ENCODE peak calls at places on chromosomes 11 and 22, in four cellular contexts. One of them, this sample, is unnamed.
A peak's percentile ranks its signal among the peaks of the same experiment; 100 is the strongest.

GRCh38 chr11:57484141-57484710 is 23.9 kb downstream of the RTN4RL2 start:
- DNase-seq in naive thymus-derived CD4-positive, alpha-beta T cell: no peak
- DNase-seq in posterior vena cava: no peak
- DNase-seq in GM12865: peak; percentile 47
- DNase-seq in this sample: peak; percentile 79

GRCh38 chr11:34222030-34222429 is 116.6 kb downstream of the NAT10 start:
- DNase-seq in GM12865: no peak
- DNase-seq in naive thymus-derived CD4-positive, alpha-beta T cell: no peak
- DNase-seq in posterior vena cava: no peak
- DNase-seq in this sample: no peak

GRCh38 chr11:118923721-118924587 is 1.8 kb downstream of the BCL9L start:
- DNase-seq in GM12865: no peak
- DNase-seq in posterior vena cava: no peak
- DNase-seq in naive thymus-derived CD4-positive, alpha-beta T cell: no peak
- DNase-seq in this sample: no peak

GRCh38 chr11:2750101-2750509 is 50.3 kb upstream of the KCNQ1OT1 start:
- DNase-seq in GM12865: no peak
- DNase-seq in naive thymus-derived CD4-positive, alpha-beta T cell: no peak
- DNase-seq in posterior vena cava: peak; percentile 64
- DNase-seq in this sample: no peak

GRCh38 chr11:116364357-116364756 is 408.4 kb downstream of the BUD13 start:
- DNase-seq in posterior vena cava: no peak
- DNase-seq in naive thymus-derived CD4-positive, alpha-beta T cell: no peak
- DNase-seq in GM12865: no peak
- DNase-seq in this sample: no peak

GRCh38 chr11:70842256-70842655 is 410.1 kb downstream of the SHANK2 start:
- DNase-seq in GM12865: no peak
- DNase-seq in naive thymus-derived CD4-positive, alpha-beta T cell: no peak
- DNase-seq in posterior vena cava: no peak
- DNase-seq in this sample: no peak

GRCh38 chr22:46009730-46010129 is 32.8 kb upstream of the WNT7B start:
- DNase-seq in posterior vena cava: peak; percentile 72
- DNase-seq in naive thymus-derived CD4-positive, alpha-beta T cell: no peak
- DNase-seq in GM12865: no peak
- DNase-seq in this sample: no peak

GRCh38 chr22:22394589-22394988 is 114.0 kb downstream of the ZNF280B start:
- DNase-seq in posterior vena cava: no peak
- DNase-seq in GM12865: no peak
- DNase-seq in naive thymus-derived CD4-positive, alpha-beta T cell: no peak
- DNase-seq in this sample: peak; percentile 97

GRCh38 chr11:134939905-134940304 is 527.9 kb upstream of the B3GAT1 start:
- DNase-seq in posterior vena cava: no peak
- DNase-seq in naive thymus-derived CD4-positive, alpha-beta T cell: no peak
- DNase-seq in GM12865: no peak
- DNase-seq in this sample: no peak

GRCh38 chr22:20131856-20132685 is 467 bp downstream of the ZDHHC8 start:
- DNase-seq in naive thymus-derived CD4-positive, alpha-beta T cell: no peak
- DNase-seq in posterior vena cava: peak; percentile 90
- DNase-seq in GM12865: no peak
- DNase-seq in this sample: no peak

GRCh38 chr11:73950869-73951710 is at the start of gene DNAJB13:
- DNase-seq in naive thymus-derived CD4-positive, alpha-beta T cell: no peak
- DNase-seq in posterior vena cava: peak; percentile 75
- DNase-seq in GM12865: peak; percentile 72
- DNase-seq in this sample: peak; percentile 63

GRCh38 chr11:28140689-28141455 is 32.7 kb downstream of the METTL15 start:
- DNase-seq in naive thymus-derived CD4-positive, alpha-beta T cell: no peak
- DNase-seq in posterior vena cava: no peak
- DNase-seq in GM12865: no peak
- DNase-seq in this sample: peak; percentile 2

GRCh38 chr11:113991170-113991569 is 16.3 kb downstream of the HTR3A start:
- DNase-seq in naive thymus-derived CD4-positive, alpha-beta T cell: no peak
- DNase-seq in posterior vena cava: no peak
- DNase-seq in GM12865: no peak
- DNase-seq in this sample: no peak